ENCODE peak calls at places on chromosomes 3 and 15, in four cellular contexts. D is nucleus accumbens, M is NCI-H2029, X is RWPE1. A is an unnamed sample.

GRCh38 chr15:59436774-59437472 is 1.1 kb upstream of the FAM81A start:
- DNase-seq in M (no peak), D (no peak), X (no peak), A (no peak)

GRCh38 chr15:36428102-36428845 is 151.2 kb upstream of the CDIN1 start:
- DNase-seq in D (no peak), M (no peak), X (peak; percentile 90), A (no peak)

GRCh38 chr15:49675051-49675450 is 54.2 kb downstream of the DTWD1 start:
- DNase-seq in M (no peak), X (peak; percentile 77), D (no peak), A (no peak)

GRCh38 chr3:107518050-107518449 is 4.7 kb upstream of the BBX start:
- DNase-seq in D (no peak), X (no peak), M (no peak), A (no peak)

GRCh38 chr3:32937331-32937730 is 14.1 kb upstream of the CCR4 start:
- DNase-seq in X (no peak), M (peak; percentile 64), D (no peak), A (peak; percentile 71)

GRCh38 chr3:39531066-39531465 is 63.6 kb downstream of the MOBP start:
- DNase-seq in M (no peak), D (no peak), X (no peak), A (no peak)

GRCh38 chr3:123841476-123842238 is 42.5 kb downstream of the MYLK start:
- DNase-seq in X (no peak), D (no peak), M (no peak), A (no peak)

GRCh38 chr3:8660781-8661180 is 16.2 kb upstream of the SSUH2 start:
- DNase-seq in M (no peak), X (no peak), D (no peak), A (no peak)

GRCh38 chr3:136728918-136729317 is 23.3 kb downstream of the STAG1 start:
- DNase-seq in D (no peak), M (no peak), X (no peak), A (no peak)

GRCh38 chr3:53166781-53167291 is 5.8 kb downstream of the PRKCD start:
- DNase-seq in X (no peak), M (no peak), D (peak; percentile 28), A (no peak)

GRCh38 chr3:146817705-146818104 is 212.6 kb upstream of the PLSCR5 start:
- DNase-seq in M (no peak), D (no peak), X (no peak), A (no peak)

GRCh38 chr3:150547045-150547753 is 612 bp downstream of the EIF2A start:
- DNase-seq in X (peak; percentile 8), D (no peak), M (no peak), A (no peak)

GRCh38 chr3:171044828-171045793 is 18.6 kb upstream of the SLC2A2 start:
- DNase-seq in X (no peak), D (no peak), M (no peak), A (peak; percentile 60)